ENCODE peak calls at places on chromosomes 3 and 15, in nine cellular contexts. One of them, this sample, is unnamed.

GRCh38 chr15:88835119-88835518 is 31.9 kb downstream of the ACAN start:
- DNase-seq in SK-N-SH: no peak
- DNase-seq in HCT116: no peak
- DNase-seq in IMR-90: peak
- DNase-seq in GM23338: no peak
- DNase-seq in PC-9: no peak
- DNase-seq in mammary epithelial cell: peak
- DNase-seq in MM.1S: no peak
- DNase-seq in endothelial cell of umbilical vein: no peak
- DNase-seq in this sample: no peak

GRCh38 chr3:45105855-45106655 is 40.1 kb downstream of the CDCP1 start:
- DNase-seq in SK-N-SH: no peak
- DNase-seq in HCT116: peak
- DNase-seq in IMR-90: peak
- DNase-seq in GM23338: no peak
- DNase-seq in PC-9: no peak
- DNase-seq in mammary epithelial cell: peak
- DNase-seq in MM.1S: no peak
- DNase-seq in endothelial cell of umbilical vein: peak
- DNase-seq in this sample: peak

GRCh38 chr3:195032955-195033354 is 238.0 kb downstream of the XXYLT1 start:
- DNase-seq in SK-N-SH: no peak
- DNase-seq in HCT116: no peak
- DNase-seq in IMR-90: no peak
- DNase-seq in GM23338: no peak
- DNase-seq in PC-9: no peak
- DNase-seq in mammary epithelial cell: no peak
- DNase-seq in MM.1S: no peak
- DNase-seq in endothelial cell of umbilical vein: no peak
- DNase-seq in this sample: no peak

GRCh38 chr15:88610756-88611231 is 10.3 kb upstream of the AEN start:
- DNase-seq in SK-N-SH: no peak
- DNase-seq in HCT116: no peak
- DNase-seq in IMR-90: peak
- DNase-seq in GM23338: peak
- DNase-seq in PC-9: no peak
- DNase-seq in mammary epithelial cell: no peak
- DNase-seq in MM.1S: no peak
- DNase-seq in endothelial cell of umbilical vein: no peak
- DNase-seq in this sample: no peak

GRCh38 chr3:188950832-188951489 is 220.8 kb upstream of the TPRG1 start:
- DNase-seq in SK-N-SH: no peak
- DNase-seq in HCT116: peak
- DNase-seq in IMR-90: peak
- DNase-seq in GM23338: no peak
- DNase-seq in PC-9: peak
- DNase-seq in mammary epithelial cell: peak
- DNase-seq in MM.1S: no peak
- DNase-seq in endothelial cell of umbilical vein: peak
- DNase-seq in this sample: peak

GRCh38 chr3:5250467-5251195 is 63.1 kb downstream of the EDEM1 start:
- DNase-seq in SK-N-SH: peak
- DNase-seq in HCT116: no peak
- DNase-seq in IMR-90: no peak
- DNase-seq in GM23338: no peak
- DNase-seq in PC-9: peak
- DNase-seq in mammary epithelial cell: peak
- DNase-seq in MM.1S: no peak
- DNase-seq in endothelial cell of umbilical vein: no peak
- DNase-seq in this sample: no peak

GRCh38 chr3:87468938-87469337 is 192.6 kb upstream of the POU1F1 start:
- DNase-seq in SK-N-SH: no peak
- DNase-seq in HCT116: no peak
- DNase-seq in IMR-90: no peak
- DNase-seq in GM23338: no peak
- DNase-seq in PC-9: no peak
- DNase-seq in mammary epithelial cell: peak
- DNase-seq in MM.1S: no peak
- DNase-seq in endothelial cell of umbilical vein: no peak
- DNase-seq in this sample: peak

GRCh38 chr3:152858170-152858800 is 23.4 kb downstream of the P2RY1 start:
- DNase-seq in SK-N-SH: no peak
- DNase-seq in HCT116: no peak
- DNase-seq in IMR-90: no peak
- DNase-seq in GM23338: no peak
- DNase-seq in PC-9: no peak
- DNase-seq in mammary epithelial cell: no peak
- DNase-seq in MM.1S: no peak
- DNase-seq in endothelial cell of umbilical vein: peak
- DNase-seq in this sample: no peak

GRCh38 chr3:28122227-28122626 is 119.2 kb upstream of the CMC1 start:
- DNase-seq in SK-N-SH: no peak
- DNase-seq in HCT116: no peak
- DNase-seq in IMR-90: no peak
- DNase-seq in GM23338: no peak
- DNase-seq in PC-9: no peak
- DNase-seq in mammary epithelial cell: no peak
- DNase-seq in MM.1S: no peak
- DNase-seq in endothelial cell of umbilical vein: no peak
- DNase-seq in this sample: peak

GRCh38 chr15:94387442-94387841 is 156.1 kb downstream of the MCTP2 start:
- DNase-seq in SK-N-SH: no peak
- DNase-seq in HCT116: no peak
- DNase-seq in IMR-90: no peak
- DNase-seq in GM23338: no peak
- DNase-seq in PC-9: no peak
- DNase-seq in mammary epithelial cell: no peak
- DNase-seq in MM.1S: no peak
- DNase-seq in endothelial cell of umbilical vein: no peak
- DNase-seq in this sample: no peak

GRCh38 chr15:68034071-68034470 is 20.0 kb upstream of the PIAS1 start:
- DNase-seq in SK-N-SH: no peak
- DNase-seq in HCT116: no peak
- DNase-seq in IMR-90: no peak
- DNase-seq in GM23338: no peak
- DNase-seq in PC-9: no peak
- DNase-seq in mammary epithelial cell: no peak
- DNase-seq in MM.1S: no peak
- DNase-seq in endothelial cell of umbilical vein: no peak
- DNase-seq in this sample: no peak

GRCh38 chr3:188294823-188295487 is 141.0 kb downstream of the LPP start:
- DNase-seq in SK-N-SH: no peak
- DNase-seq in HCT116: peak
- DNase-seq in IMR-90: peak
- DNase-seq in GM23338: no peak
- DNase-seq in PC-9: peak
- DNase-seq in mammary epithelial cell: peak
- DNase-seq in MM.1S: no peak
- DNase-seq in endothelial cell of umbilical vein: peak
- DNase-seq in this sample: peak

GRCh38 chr15:82832601-82833209 is 23.3 kb downstream of the WHAMM start:
- DNase-seq in SK-N-SH: no peak
- DNase-seq in HCT116: peak
- DNase-seq in IMR-90: peak
- DNase-seq in GM23338: no peak
- DNase-seq in PC-9: peak
- DNase-seq in mammary epithelial cell: peak
- DNase-seq in MM.1S: no peak
- DNase-seq in endothelial cell of umbilical vein: peak
- DNase-seq in this sample: peak

GRCh38 chr15:70875001-70875782 is 17.0 kb downstream of the THAP10 start:
- DNase-seq in SK-N-SH: peak
- DNase-seq in HCT116: no peak
- DNase-seq in IMR-90: peak
- DNase-seq in GM23338: peak
- DNase-seq in PC-9: no peak
- DNase-seq in mammary epithelial cell: peak
- DNase-seq in MM.1S: no peak
- DNase-seq in endothelial cell of umbilical vein: peak
- DNase-seq in this sample: no peak

GRCh38 chr3:194585880-194586281 is 47.3 kb downstream of the TMEM44 start:
- DNase-seq in SK-N-SH: no peak
- DNase-seq in HCT116: no peak
- DNase-seq in IMR-90: no peak
- DNase-seq in GM23338: no peak
- DNase-seq in PC-9: no peak
- DNase-seq in mammary epithelial cell: no peak
- DNase-seq in MM.1S: no peak
- DNase-seq in endothelial cell of umbilical vein: no peak
- DNase-seq in this sample: no peak

GRCh38 chr15:41790756-41791546 is 16.7 kb downstream of the MAPKBP1 start:
- DNase-seq in SK-N-SH: no peak
- DNase-seq in HCT116: peak
- DNase-seq in IMR-90: peak
- DNase-seq in GM23338: peak
- DNase-seq in PC-9: peak
- DNase-seq in mammary epithelial cell: peak
- DNase-seq in MM.1S: no peak
- DNase-seq in endothelial cell of umbilical vein: peak
- DNase-seq in this sample: peak

GRCh38 chr15:59299919-59300617 is 72.6 kb downstream of the MYO1E start:
- DNase-seq in SK-N-SH: no peak
- DNase-seq in HCT116: peak
- DNase-seq in IMR-90: peak
- DNase-seq in GM23338: no peak
- DNase-seq in PC-9: peak
- DNase-seq in mammary epithelial cell: peak
- DNase-seq in MM.1S: peak
- DNase-seq in endothelial cell of umbilical vein: peak
- DNase-seq in this sample: peak

GRCh38 chr15:81749667-81750360 is 296.0 kb downstream of the MEX3B start:
- DNase-seq in SK-N-SH: no peak
- DNase-seq in HCT116: no peak
- DNase-seq in IMR-90: no peak
- DNase-seq in GM23338: no peak
- DNase-seq in PC-9: no peak
- DNase-seq in mammary epithelial cell: no peak
- DNase-seq in MM.1S: no peak
- DNase-seq in endothelial cell of umbilical vein: no peak
- DNase-seq in this sample: no peak

GRCh38 chr3:31364711-31365110 is 168.0 kb upstream of the STT3B start:
- DNase-seq in SK-N-SH: no peak
- DNase-seq in HCT116: no peak
- DNase-seq in IMR-90: peak
- DNase-seq in GM23338: no peak
- DNase-seq in PC-9: no peak
- DNase-seq in mammary epithelial cell: peak
- DNase-seq in MM.1S: no peak
- DNase-seq in endothelial cell of umbilical vein: no peak
- DNase-seq in this sample: peak
- TF ChIP-seq CTCF in SK-N-SH: peak
- TF ChIP-seq CTCF in HCT116: no peak
- TF ChIP-seq CTCF in IMR-90: peak
- TF ChIP-seq CTCF in GM23338: peak
- TF ChIP-seq CTCF in PC-9: no peak
- TF ChIP-seq CTCF in mammary epithelial cell: peak
- TF ChIP-seq CTCF in MM.1S: peak
- TF ChIP-seq CTCF in endothelial cell of umbilical vein: no peak
- TF ChIP-seq CTCF in this sample: no peak

DNA sequence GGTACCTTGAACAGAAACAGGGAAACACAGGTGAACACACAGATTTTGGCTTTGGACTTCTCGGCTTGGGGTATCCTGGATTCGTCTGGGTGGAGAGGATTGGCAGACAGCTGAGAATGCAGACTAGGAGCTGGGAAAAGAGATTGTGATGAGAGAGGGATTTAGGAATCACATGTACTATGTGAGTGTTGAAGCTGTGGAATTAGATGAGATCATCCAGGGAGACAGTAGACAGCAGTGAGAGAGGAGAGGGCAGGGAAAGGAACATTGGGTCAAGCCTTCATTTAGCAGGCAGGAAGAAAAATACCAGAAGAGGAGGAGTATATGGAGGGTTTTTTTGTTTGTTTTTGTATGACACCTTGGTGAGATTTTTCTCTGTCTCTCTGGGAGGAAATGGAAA is 262.1 kb upstream of the TBL1XR1 start:
- DNase-seq in SK-N-SH: no peak
- DNase-seq in HCT116: no peak
- DNase-seq in IMR-90: peak
- DNase-seq in GM23338: no peak
- DNase-seq in PC-9: no peak
- DNase-seq in mammary epithelial cell: no peak
- DNase-seq in MM.1S: no peak
- DNase-seq in endothelial cell of umbilical vein: no peak
- DNase-seq in this sample: peak
- H2AFZ ChIP-seq in SK-N-SH: no peak
- H2AFZ ChIP-seq in HCT116: no peak
- H2AFZ ChIP-seq in IMR-90: peak
- H2AFZ ChIP-seq in GM23338: peak
- H2AFZ ChIP-seq in PC-9: no peak
- H2AFZ ChIP-seq in mammary epithelial cell: peak
- H2AFZ ChIP-seq in MM.1S: no peak
- H2AFZ ChIP-seq in endothelial cell of umbilical vein: no peak
- H2AFZ ChIP-seq in this sample: peak

GRCh38 chr15:73246898-73247297 is 121.9 kb downstream of the HCN4 start:
- DNase-seq in SK-N-SH: no peak
- DNase-seq in HCT116: no peak
- DNase-seq in IMR-90: no peak
- DNase-seq in GM23338: no peak
- DNase-seq in PC-9: no peak
- DNase-seq in mammary epithelial cell: no peak
- DNase-seq in MM.1S: no peak
- DNase-seq in endothelial cell of umbilical vein: no peak
- DNase-seq in this sample: no peak
- H3K27ac ChIP-seq in SK-N-SH: no peak
- H3K27ac ChIP-seq in HCT116: no peak
- H3K27ac ChIP-seq in IMR-90: no peak
- H3K27ac ChIP-seq in GM23338: no peak
- H3K27ac ChIP-seq in PC-9: no peak
- H3K27ac ChIP-seq in mammary epithelial cell: no peak
- H3K27ac ChIP-seq in MM.1S: no peak
- H3K27ac ChIP-seq in endothelial cell of umbilical vein: no peak
- H3K27ac ChIP-seq in this sample: no peak

GRCh38 chr15:63505842-63506222 is 1.4 kb downstream of the USP3 start:
- DNase-seq in SK-N-SH: no peak
- DNase-seq in HCT116: no peak
- DNase-seq in IMR-90: no peak
- DNase-seq in GM23338: no peak
- DNase-seq in PC-9: no peak
- DNase-seq in mammary epithelial cell: no peak
- DNase-seq in MM.1S: no peak
- DNase-seq in endothelial cell of umbilical vein: no peak
- DNase-seq in this sample: peak

GRCh38 chr15:63503739-63504246 is 600 bp upstream of the USP3 start:
- DNase-seq in SK-N-SH: peak
- DNase-seq in HCT116: peak
- DNase-seq in IMR-90: peak
- DNase-seq in GM23338: peak
- DNase-seq in PC-9: peak
- DNase-seq in mammary epithelial cell: peak
- DNase-seq in MM.1S: peak
- DNase-seq in endothelial cell of umbilical vein: peak
- DNase-seq in this sample: peak

GRCh38 chr15:63502843-63503738 is 1.3 kb upstream of the USP3 start:
- DNase-seq in SK-N-SH: no peak
- DNase-seq in HCT116: peak
- DNase-seq in IMR-90: peak
- DNase-seq in GM23338: peak
- DNase-seq in PC-9: peak
- DNase-seq in mammary epithelial cell: no peak
- DNase-seq in MM.1S: peak
- DNase-seq in endothelial cell of umbilical vein: peak
- DNase-seq in this sample: peak

GRCh38 chr15:63504979-63505841 is 817 bp downstream of the USP3 start:
- DNase-seq in SK-N-SH: peak
- DNase-seq in HCT116: no peak
- DNase-seq in IMR-90: peak
- DNase-seq in GM23338: peak
- DNase-seq in PC-9: peak
- DNase-seq in mammary epithelial cell: peak
- DNase-seq in MM.1S: peak
- DNase-seq in endothelial cell of umbilical vein: peak
- DNase-seq in this sample: peak

GRCh38 chr15:63504247-63504978 is at the start of gene USP3:
- DNase-seq in SK-N-SH: peak
- DNase-seq in HCT116: peak
- DNase-seq in IMR-90: peak
- DNase-seq in GM23338: peak
- DNase-seq in PC-9: peak
- DNase-seq in mammary epithelial cell: peak
- DNase-seq in MM.1S: peak
- DNase-seq in endothelial cell of umbilical vein: peak
- DNase-seq in this sample: peak
- TF ChIP-seq CTCF in SK-N-SH: no peak
- TF ChIP-seq CTCF in HCT116: no peak
- TF ChIP-seq CTCF in IMR-90: peak
- TF ChIP-seq CTCF in GM23338: no peak
- TF ChIP-seq CTCF in PC-9: no peak
- TF ChIP-seq CTCF in mammary epithelial cell: no peak
- TF ChIP-seq CTCF in MM.1S: peak
- TF ChIP-seq CTCF in endothelial cell of umbilical vein: peak
- TF ChIP-seq CTCF in this sample: no peak